ENCODE peak calls at places on chromosome 13, in nine cellular contexts. U is IMR-90, H is neuronal stem cell, D is PC-3, V is H9, R is adipocyte, F is GM23248, B is neural progenitor cell, W is mesendoderm. C is an unnamed sample.

GRCh38 chr13:80604094-80604493 is 263.2 kb upstream of the SPRY2 start:
- DNase-seq in D (peak; percentile 4), F (no peak), W (peak; percentile 8), U (no peak), R (no peak), H (no peak), B (peak; percentile 4), V (no peak), C (no peak)

GRCh38 chr13:51843529-51843928 is 1.4 kb downstream of the TMEM272 start:
- DNase-seq in D (no peak), V (no peak), W (peak; percentile 42), R (no peak), F (no peak), U (no peak), B (no peak), H (no peak), C (no peak)

GRCh38 chr13:85655040-85655439 is 144.2 kb downstream of the SLITRK6 start:
- DNase-seq in W (no peak), R (no peak), H (no peak), D (no peak), U (no peak), F (no peak), B (no peak), V (no peak), C (no peak)

GRCh38 chr13:41905600-41906254 is 55.2 kb downstream of the VWA8 start:
- DNase-seq in R (no peak), F (peak; percentile 71), U (peak; percentile 48), H (no peak), W (peak; percentile 60), V (no peak), D (peak; percentile 54), B (peak; percentile 35), C (peak; percentile 36)

GRCh38 chr13:95195146-95195545 is 106.1 kb downstream of the ABCC4 start:
- DNase-seq in V (no peak), U (no peak), F (no peak), D (no peak), W (no peak), H (no peak), R (no peak), B (no peak), C (no peak)

GRCh38 chr13:19665427-19665859 is 32.0 kb downstream of the MPHOSPH8 start:
- DNase-seq in F (no peak), W (peak; percentile 3), R (no peak), V (no peak), B (no peak), H (no peak), D (no peak), U (no peak), C (no peak)

GRCh38 chr13:65913173-65913572 is 1317.0 kb downstream of the PCDH9 start:
- DNase-seq in F (peak; percentile 64), B (no peak), R (peak; percentile 87), H (no peak), W (no peak), V (no peak), D (peak; percentile 83), U (peak; percentile 86), C (peak; percentile 88)

GRCh38 chr13:91904005-91904404 is 505.6 kb downstream of the GPC5 start:
- DNase-seq in U (no peak), H (no peak), R (no peak), W (no peak), D (no peak), B (no peak), V (no peak), F (no peak), C (no peak)

GRCh38 chr13:113588394-113589111 is 4.0 kb downstream of the TFDP1 start:
- DNase-seq in V (no peak), B (no peak), H (no peak), R (no peak), D (no peak), W (no peak), U (no peak), F (no peak), C (no peak)

GRCh38 chr13:89816404-89816803 is 1531.1 kb upstream of the MIR17HG start:
- DNase-seq in U (no peak), H (no peak), R (no peak), B (no peak), D (no peak), W (no peak), F (no peak), V (no peak), C (no peak)

GRCh38 chr13:92175330-92175729 is 776.9 kb downstream of the GPC5 start:
- DNase-seq in R (peak; percentile 34), B (peak; percentile 65), V (peak; percentile 34), D (peak; percentile 43), U (peak; percentile 62), W (peak; percentile 44), H (peak; percentile 14), F (peak; percentile 56), C (peak; percentile 88)

GRCh38 chr13:24267283-24267682 is 42.1 kb upstream of the C1QTNF9 start:
- DNase-seq in B (no peak), V (no peak), U (no peak), R (no peak), H (no peak), D (no peak), W (no peak), F (peak; percentile 64), C (no peak)

GRCh38 chr13:66689628-66690027 is 540.5 kb downstream of the PCDH9 start:
- DNase-seq in R (peak; percentile 58), F (no peak), B (peak; percentile 19), U (peak; percentile 40), D (peak; percentile 25), W (peak; percentile 3), H (no peak), V (no peak), C (peak; percentile 38)

GRCh38 chr13:90188237-90188636 is 1159.2 kb upstream of the MIR17HG start:
- DNase-seq in W (no peak), B (no peak), V (no peak), D (no peak), H (no peak), U (no peak), R (no peak), F (no peak), C (no peak)

GRCh38 chr13:97224544-97225324 is 2.6 kb downstream of the MBNL2 start:
- DNase-seq in B (no peak), F (peak; percentile 65), D (peak; percentile 71), W (peak; percentile 81), V (no peak), R (peak; percentile 66), H (no peak), U (peak; percentile 41), C (peak; percentile 64)

GRCh38 chr13:113506025-113506685 is 15.6 kb upstream of the DCUN1D2 start:
- DNase-seq in F (no peak), B (no peak), W (no peak), R (no peak), D (no peak), U (no peak), H (no peak), V (no peak), C (no peak)

DNA sequence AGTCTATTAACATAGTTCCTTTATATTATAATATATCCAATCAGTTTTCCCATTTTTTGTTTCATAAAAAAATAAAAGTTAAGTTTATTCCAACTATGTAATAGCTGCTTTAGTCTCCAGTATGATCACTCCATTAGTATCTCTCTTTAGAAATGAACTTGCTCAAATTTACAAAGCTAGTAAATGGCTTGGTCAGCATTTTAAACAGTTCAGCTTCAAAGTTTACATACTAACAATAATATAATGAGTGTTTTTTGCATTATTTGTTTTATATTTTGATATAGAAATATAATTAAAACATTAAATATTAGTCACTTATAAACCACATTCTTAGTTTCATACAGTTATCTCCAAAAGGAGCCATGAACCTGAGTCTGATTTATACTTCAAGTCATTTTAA is 1073.8 kb downstream of the SLITRK5 start:
- DNase-seq in B (no peak), V (no peak), F (no peak), R (no peak), H (no peak), W (no peak), U (no peak), D (no peak), C (no peak)
- H3K9ac ChIP-seq in B (no peak overlapping the region), V (no peak overlapping the region), F (no peak overlapping the region), R (no peak overlapping the region), H (no peak overlapping the region), W (no peak overlapping the region), U (no peak overlapping the region), D (no peak overlapping the region), C (no peak overlapping the region)

GRCh38 chr13:102226591-102226990 is 175.3 kb downstream of the FGF14 start:
- DNase-seq in D (no peak), F (no peak), B (no peak), V (no peak), W (no peak), R (no peak), H (no peak), U (no peak), C (no peak)
- H3K9ac ChIP-seq in D (no peak overlapping the region), F (no peak overlapping the region), B (no peak overlapping the region), V (no peak overlapping the region), W (no peak overlapping the region), R (no peak overlapping the region), H (no peak overlapping the region), U (no peak overlapping the region), C (no peak overlapping the region)

DNA sequence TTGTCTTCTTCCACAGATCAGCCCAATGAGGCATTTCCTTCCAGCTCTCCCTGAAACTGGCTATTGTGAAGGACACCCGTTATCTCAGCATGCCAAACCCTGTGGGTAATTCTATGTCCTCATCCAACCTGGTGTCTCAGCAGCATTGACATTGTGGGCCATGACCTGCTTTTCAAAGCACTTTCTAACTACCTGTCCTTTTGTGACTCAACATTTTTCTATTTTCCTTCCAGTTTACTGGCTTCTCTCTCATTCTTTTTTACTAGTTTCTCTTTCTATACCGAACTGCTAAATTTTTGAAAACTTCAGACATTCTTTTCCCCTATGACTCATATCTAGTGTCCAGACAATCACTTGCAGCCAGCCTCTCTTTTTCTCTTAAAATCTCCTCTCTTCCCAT is 136.4 kb upstream of the HTR2A start:
- DNase-seq in D (peak; percentile 57), U (peak; percentile 55), W (peak; percentile 86), V (no peak), B (no peak), F (peak; percentile 69), R (peak; percentile 60), H (no peak), C (peak; percentile 81)
- H3K9ac ChIP-seq in D (no peak overlapping the region), U (no peak overlapping the region), W (no peak overlapping the region), V (no peak overlapping the region), B (no peak overlapping the region), F (peak overlapping the region; percentile 38), R (peak overlapping the region; percentile 59), H (no peak overlapping the region), C (no peak overlapping the region)

GRCh38 chr13:45464687-45465453 is at the start of gene COG3:
- DNase-seq in F (peak; percentile 98), B (peak; percentile 93), D (peak; percentile 93), W (peak; percentile 98), V (peak; percentile 94), U (peak; percentile 97), R (peak; percentile 99), H (peak; percentile 86), C (peak; percentile 98)

GRCh38 chr13:45464141-45464686 is 525 bp upstream of the COG3 start:
- DNase-seq in B (no peak), V (no peak), W (no peak), F (no peak), D (no peak), U (no peak), R (no peak), H (no peak), C (no peak)

GRCh38 chr13:45466359-45466758 is 1.6 kb downstream of the COG3 start:
- DNase-seq in D (no peak), R (no peak), B (no peak), W (no peak), H (no peak), U (no peak), V (no peak), F (no peak), C (no peak)

GRCh38 chr13:45472171-45472705 is 7.5 kb downstream of the COG3 start:
- DNase-seq in D (peak; percentile 67), U (peak; percentile 20), B (no peak), W (no peak), H (no peak), V (no peak), R (peak; percentile 51), F (no peak), C (peak; percentile 50)

GRCh38 chr13:45468676-45469075 is 3.9 kb downstream of the COG3 start:
- DNase-seq in V (no peak), U (no peak), B (no peak), H (no peak), W (no peak), D (no peak), R (no peak), F (peak; percentile 17), C (no peak)
- H3K9ac ChIP-seq in V (no peak overlapping the region), U (no peak overlapping the region), B (no peak overlapping the region), H (no peak overlapping the region), W (no peak overlapping the region), D (no peak overlapping the region), R (no peak overlapping the region), F (no peak overlapping the region), C (no peak overlapping the region)

C was measured in fibroblast of lung.